ENCODE peak calls at places on chromosomes 7 and 10, in four cellular contexts. D is dorsolateral prefrontal cortex, U is psoas muscle, O is astrocyte. N is an unnamed sample.

GRCh38 chr10:97204826-97205679 is 19.3 kb upstream of the SLIT1 start:
- DNase-seq in D (no peak), U (no peak), O (no peak), N (no peak)

GRCh38 chr10:44932338-44933116 is 21.4 kb downstream of the TMEM72 start:
- DNase-seq in D (peak; percentile 90), U (peak; percentile 93), O (peak; percentile 56), N (no peak)

GRCh38 chr10:129800-130199 is 5.5 kb upstream of the ZMYND11 start:
- DNase-seq in D (no peak), U (no peak), O (no peak), N (no peak)

GRCh38 chr10:47036771-47037170 is 125.5 kb downstream of the PTPN20 start:
- DNase-seq in D (peak; percentile 15), U (no peak), O (no peak), N (no peak)

GRCh38 chr10:65571011-65571570 is 1354.7 kb upstream of the LRRTM3 start:
- DNase-seq in D (no peak), U (no peak), O (no peak), N (no peak)

GRCh38 chr10:31749981-31750850 is 178.4 kb downstream of the ARHGAP12 start:
- DNase-seq in D (peak; percentile 59), U (peak; percentile 53), O (peak; percentile 37), N (no peak)

GRCh38 chr7:27032843-27033242 is 63.0 kb downstream of the HOXA1 start:
- DNase-seq in D (no peak), U (no peak), O (peak; percentile 40), N (no peak)

GRCh38 chr10:131722525-131723264 is 178.1 kb upstream of the PPP2R2D start:
- DNase-seq in D (no peak), U (no peak), O (no peak), N (no peak)

GRCh38 chr10:119542357-119542989 is at the start of gene RGS10:
- DNase-seq in D (no peak), U (peak; percentile 75), O (peak; percentile 69), N (no peak)

GRCh38 chr10:63798599-63799498 is 277.6 kb downstream of the REEP3 start:
- DNase-seq in D (no peak), U (peak; percentile 37), O (peak; percentile 99), N (peak; percentile 43)

GRCh38 chr10:85646312-85646711 is 720.3 kb downstream of the GRID1 start:
- DNase-seq in D (no peak), U (no peak), O (peak; percentile 44), N (no peak)

GRCh38 chr7:8128457-8129322 is 133.3 kb downstream of the ICA1 start:
- DNase-seq in D (no peak), U (no peak), O (no peak), N (no peak)

GRCh38 chr7:151352512-151352911 is 10.9 kb downstream of the NUB1 start:
- DNase-seq in D (no peak), U (no peak), O (no peak), N (no peak)

GRCh38 chr7:74587435-74588126 is 69.9 kb upstream of the GTF2I start:
- DNase-seq in D (peak; percentile 58), U (peak; percentile 90), O (peak; percentile 84), N (peak; percentile 65)

GRCh38 chr7:79455173-79455790 is 1.8 kb upstream of the MAGI2 start:
- DNase-seq in D (no peak), U (no peak), O (no peak), N (no peak)

GRCh38 chr10:11162828-11163599 is 145.3 kb downstream of the CELF2 start:
- DNase-seq in D (no peak), U (no peak), O (no peak), N (no peak)

GRCh38 chr7:128098629-128099028 is 67.4 kb upstream of the LRRC4 start:
- DNase-seq in D (no peak), U (no peak), O (no peak), N (no peak)

GRCh38 chr7:47266799-47267198 is 315.1 kb downstream of the TNS3 start:
- DNase-seq in D (no peak), U (no peak), O (no peak), N (no peak)

GRCh38 chr7:104538152-104538551 is 209.7 kb downstream of the LHFPL3 start:
- DNase-seq in D (no peak), U (no peak), O (no peak), N (no peak)

GRCh38 chr7:45435846-45436245 is 138.3 kb upstream of the ADCY1 start:
- DNase-seq in D (no peak), U (no peak), O (peak; percentile 93), N (peak; percentile 31)

GRCh38 chr7:22325671-22326070 is 31.3 kb downstream of the RAPGEF5 start:
- DNase-seq in D (no peak), U (no peak), O (no peak), N (no peak)

GRCh38 chr10:128078136-128078969 is 47.9 kb downstream of the MKI67 start:
- DNase-seq in D (no peak), U (no peak), O (no peak), N (no peak)

GRCh38 chr10:107425844-107426553 is 261.5 kb upstream of the SORCS1 start:
- DNase-seq in D (no peak), U (no peak), O (no peak), N (no peak)

GRCh38 chr7:51970961-51971655 is 654.5 kb upstream of the COBL start:
- DNase-seq in D (peak; percentile 34), U (no peak), O (peak; percentile 16), N (no peak)

GRCh38 chr7:27185013-27185707 is at the start of gene HOXA11:
- DNase-seq in D (peak; percentile 2), U (no peak), O (no peak), N (peak; percentile 94)

GRCh38 chr7:139825666-139826290 is 3.3 kb upstream of the TBXAS1 start:
- DNase-seq in D (no peak), U (no peak), O (peak; percentile 58), N (no peak)

GRCh38 chr10:77854115-77854514 is 72.4 kb downstream of the DLG5 start:
- DNase-seq in D (no peak), U (no peak), O (no peak), N (no peak)

GRCh38 chr7:70356324-70356797 is 758.1 kb downstream of the AUTS2 start:
- DNase-seq in D (no peak), U (no peak), O (no peak), N (no peak)

GRCh38 chr7:34133983-34134782 is 228.8 kb downstream of the BMPER start:
- DNase-seq in D (peak; percentile 75), U (peak; percentile 66), O (peak; percentile 67), N (peak; percentile 23)

GRCh38 chr10:96683065-96683464 is 37.2 kb downstream of the PIK3AP1 start:
- DNase-seq in D (no peak), U (no peak), O (peak; percentile 91), N (peak; percentile 69)

GRCh38 chr10:94122247-94122646 is 128.5 kb downstream of the PLCE1 start:
- DNase-seq in D (no peak), U (no peak), O (peak; percentile 33), N (no peak)

GRCh38 chr7:111098011-111098925 is 7.3 kb downstream of the LRRN3 start:
- DNase-seq in D (no peak), U (no peak), O (no peak), N (no peak)

GRCh38 chr7:128365432-128365831 is 3.9 kb upstream of the PRRT4 start:
- DNase-seq in D (no peak), U (no peak), O (no peak), N (no peak)

GRCh38 chr7:36002900-36003299 is 150.2 kb upstream of the EEPD1 start:
- DNase-seq in D (no peak), U (no peak), O (no peak), N (no peak)

GRCh38 chr10:52740913-52741675 is 31.5 kb downstream of the MBL2 start:
- DNase-seq in D (no peak), U (peak; percentile 14), O (no peak), N (no peak)

GRCh38 chr10:93083743-93084539 is 10.2 kb downstream of the CYP26A1 start:
- DNase-seq in D (no peak), U (no peak), O (no peak), N (no peak)

GRCh38 chr7:154252046-154252445 is 199.8 kb downstream of the DPP6 start:
- DNase-seq in D (no peak), U (no peak), O (no peak), N (no peak)

GRCh38 chr7:87510430-87510875 is 35.0 kb upstream of the ABCB4 start:
- DNase-seq in D (peak; percentile 29), U (no peak), O (no peak), N (no peak)

GRCh38 chr7:87506243-87507180 is 31.0 kb upstream of the ABCB4 start:
- DNase-seq in D (no peak), U (no peak), O (peak; percentile 22), N (no peak)

GRCh38 chr7:87505557-87506242 is 30.2 kb upstream of the ABCB4 start:
- DNase-seq in D (no peak), U (no peak), O (no peak), N (no peak)

GRCh38 chr7:87505122-87505521 is 29.6 kb upstream of the ABCB4 start:
- DNase-seq in D (no peak), U (no peak), O (no peak), N (no peak)

GRCh38 chr7:87507446-87507845 is 32.0 kb upstream of the ABCB4 start:
- DNase-seq in D (no peak), U (no peak), O (no peak), N (no peak)
- TF ChIP-seq CTCF in D (no peak), U (no peak), O (no peak), N (peak; percentile 9)

DNA sequence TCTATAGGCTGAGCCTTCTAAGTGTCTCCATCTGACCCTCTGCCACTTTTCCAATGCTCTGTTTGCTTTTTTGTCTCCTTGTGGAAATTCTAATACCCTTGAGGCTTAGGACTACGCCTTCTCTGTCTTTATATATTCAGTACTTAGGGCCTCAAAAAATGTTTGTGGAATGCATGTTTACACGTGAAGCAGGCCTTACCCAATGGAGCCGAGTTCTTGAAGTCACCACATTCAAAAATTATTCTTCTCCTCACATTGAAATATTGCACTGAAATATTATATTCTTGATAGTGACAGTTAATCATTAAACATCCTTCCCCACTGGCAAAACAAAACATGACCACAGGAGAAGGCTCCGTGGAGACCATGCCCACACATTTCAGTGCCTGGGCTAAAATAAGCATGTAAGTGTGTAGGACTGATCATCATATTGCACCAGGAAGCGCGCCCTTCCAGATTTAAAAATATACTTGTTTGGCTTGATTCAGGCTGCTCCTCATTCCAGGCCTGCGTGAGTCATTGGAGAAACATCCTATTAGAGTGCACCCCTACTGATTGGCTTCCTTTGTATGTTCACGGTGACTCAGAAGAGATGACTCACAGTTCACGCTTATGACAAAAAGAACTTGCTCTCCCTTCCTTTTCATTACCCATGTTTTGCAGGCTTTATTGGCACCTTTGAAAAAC is 307.4 kb upstream of the AOAH start:
- DNase-seq in D (peak; percentile 70), U (peak; percentile 49), O (peak; percentile 99), N (peak; percentile 99)
- H3K4me3 ChIP-seq in D (no peak overlapping the region), U (no peak overlapping the region), O (peak overlapping the region; percentile 0), N (no peak overlapping the region)

GRCh38 chr7:147478751-147479150 is 1111.8 kb upstream of the C7orf33 start:
- DNase-seq in D (no peak), U (no peak), O (no peak), N (no peak)

GRCh38 chr7:147485660-147486210 is 1104.8 kb upstream of the C7orf33 start:
- DNase-seq in D (no peak), U (no peak), O (peak; percentile 9), N (no peak)

GRCh38 chr7:147483634-147484292 is 1106.8 kb upstream of the C7orf33 start:
- DNase-seq in D (no peak), U (no peak), O (peak; percentile 12), N (no peak)
- H3K27me3 ChIP-seq in D (no peaks in the 10 kb centered on the region), U (no peaks in the 10 kb centered on the region), O (no peaks in the 10 kb centered on the region), N (no peaks in the 10 kb centered on the region)

GRCh38 chr7:73573276-73573675 is 5.1 kb downstream of the TBL2 start:
- DNase-seq in D (no peak), U (no peak), O (no peak), N (no peak)
- TF ChIP-seq CTCF in D (no peak), U (no peak), O (no peak), N (no peak)

GRCh38 chr10:6086375-6087233 is 2.2 kb upstream of the RBM17 start:
- DNase-seq in D (peak; percentile 94), U (peak; percentile 89), O (peak; percentile 61), N (peak; percentile 23)
- H3K4me3 ChIP-seq in D (peak overlapping the region; percentile 27), U (peak overlapping the region; percentile 4), O (no peak overlapping the region), N (no peak overlapping the region)